ENCODE peak calls at places on chromosome 5, in ten cellular contexts. H is stomach, M is transverse colon, O is HCT116, D is GM23338, G is GM12892, Q is sigmoid colon, P is GM12878, U is vagina, J is upper lobe of left lung. C is an unnamed sample.

GRCh38 chr5:75363726-75364495 is 26.9 kb downstream of the HMGCR start:
- DNase-seq in G (no peak), H (peak), U (no peak), O (no peak), M (peak), Q (no peak), P (no peak), D (peak), J (peak), C (no peak)

GRCh38 chr5:60497706-60498500 is 202.1 kb downstream of the DEPDC1B start:
- DNase-seq in U (no peak), G (no peak), O (no peak), Q (no peak), P (no peak), M (no peak), J (no peak), D (no peak), H (no peak), C (no peak)

GRCh38 chr5:150461231-150461630 is 11.7 kb upstream of the RPS14 start:
- DNase-seq in U (no peak), H (no peak), G (peak), P (peak), Q (no peak), O (no peak), J (peak), D (peak), M (peak), C (peak)

GRCh38 chr5:36607114-36607561 is 732 bp downstream of the SLC1A3 start:
- DNase-seq in H (no peak), G (no peak), M (no peak), O (peak), Q (no peak), J (peak), D (peak), P (no peak), U (no peak), C (no peak)

GRCh38 chr5:9546973-9547947 is 1.4 kb upstream of the SEMA5A start:
- DNase-seq in P (no peak), U (no peak), H (no peak), Q (no peak), J (peak), M (peak), O (no peak), D (peak), G (no peak), C (no peak)

GRCh38 chr5:72076901-72077300 is 30.4 kb upstream of the MAP1B start:
- DNase-seq in M (no peak), U (no peak), D (no peak), O (no peak), H (no peak), J (no peak), Q (no peak), G (no peak), P (no peak), C (no peak)

GRCh38 chr5:57566914-57567313 is 84.3 kb upstream of the ACTBL2 start:
- DNase-seq in Q (no peak), G (no peak), U (no peak), J (no peak), P (no peak), M (no peak), H (no peak), O (no peak), D (peak), C (no peak)

GRCh38 chr5:132134384-132134783 is 60.8 kb downstream of the CSF2 start:
- DNase-seq in U (no peak), P (no peak), H (no peak), O (peak), M (no peak), Q (no peak), J (no peak), D (peak), G (no peak), C (no peak)

GRCh38 chr5:113526421-113526820 is 12.9 kb downstream of the YTHDC2 start:
- DNase-seq in D (peak), J (no peak), O (no peak), H (no peak), P (no peak), G (no peak), M (no peak), Q (no peak), U (no peak), C (no peak)

GRCh38 chr5:58450811-58451629 is 8.9 kb downstream of the PLK2 start:
- DNase-seq in J (no peak), M (no peak), H (no peak), G (no peak), U (no peak), O (no peak), Q (no peak), D (no peak), P (no peak), C (no peak)

GRCh38 chr5:56649569-56649968 is 165.8 kb upstream of the MAP3K1 start:
- DNase-seq in J (no peak), G (no peak), O (no peak), Q (no peak), H (no peak), D (no peak), M (no peak), U (no peak), P (no peak), C (no peak)

GRCh38 chr5:172173771-172174170 is 14.3 kb downstream of the STK10 start:
- DNase-seq in D (no peak), O (no peak), H (no peak), Q (no peak), M (no peak), G (no peak), U (no peak), J (peak), P (no peak), C (peak)

GRCh38 chr5:81782811-81783210 is 31.9 kb upstream of the SSBP2 start:
- DNase-seq in Q (no peak), D (no peak), G (no peak), H (no peak), U (no peak), O (no peak), P (no peak), J (no peak), M (no peak), C (no peak)

GRCh38 chr5:154836225-154836624 is 14.2 kb downstream of the FAXDC2 start:
- DNase-seq in U (no peak), J (no peak), H (no peak), M (no peak), G (no peak), O (no peak), D (no peak), Q (no peak), P (no peak), C (no peak)

GRCh38 chr5:58497956-58498942 is 7.0 kb downstream of the GAPT start:
- DNase-seq in M (peak), H (peak), J (no peak), G (no peak), D (peak), O (peak), P (no peak), U (no peak), Q (no peak), C (no peak)

GRCh38 chr5:43367909-43368648 is 44.1 kb downstream of the CCL28 start:
- DNase-seq in M (no peak), Q (no peak), J (no peak), P (no peak), D (no peak), H (no peak), O (no peak), G (no peak), U (no peak), C (no peak)

GRCh38 chr5:52988335-52989024 is 672 bp upstream of the ITGA2 start:
- DNase-seq in Q (no peak), O (peak), D (peak), G (no peak), U (no peak), P (no peak), H (no peak), M (no peak), J (no peak), C (no peak)

GRCh38 chr5:119582987-119583386 is 46.4 kb upstream of the FAM170A start:
- DNase-seq in J (no peak), D (peak), Q (no peak), H (no peak), U (no peak), M (no peak), G (no peak), O (no peak), P (no peak), C (no peak)

GRCh38 chr5:113245427-113246052 is 189.2 kb downstream of the TSSK1B start:
- DNase-seq in Q (no peak), U (no peak), M (no peak), O (no peak), H (no peak), G (no peak), J (no peak), D (peak), P (no peak), C (no peak)

GRCh38 chr5:136030956-136031611 is 2.3 kb downstream of the TGFBI start:
- DNase-seq in J (no peak), H (no peak), P (peak), M (no peak), Q (peak), D (no peak), U (no peak), O (no peak), G (no peak), C (peak)

GRCh38 chr5:132500931-132501628 is 10.5 kb upstream of the IRF1 start:
- DNase-seq in P (no peak), O (no peak), D (peak), M (peak), J (peak), U (peak), Q (peak), H (peak), G (peak), C (peak)

GRCh38 chr5:93519737-93520136 is 61.3 kb downstream of the NR2F1-AS1 start:
- DNase-seq in U (no peak), D (no peak), P (no peak), G (no peak), Q (no peak), M (no peak), J (no peak), O (no peak), H (no peak), C (no peak)

GRCh38 chr5:59391576-59391975 is 501.9 kb downstream of the PDE4D start:
- DNase-seq in D (no peak), Q (no peak), G (no peak), U (no peak), M (no peak), P (no peak), J (no peak), O (no peak), H (no peak), C (no peak)

GRCh38 chr5:42756630-42757601 is at the start of gene CCDC152:
- DNase-seq in P (no peak), D (peak), Q (no peak), U (no peak), M (no peak), J (no peak), H (peak), O (no peak), G (peak), C (no peak)

GRCh38 chr5:6291961-6292360 is 86.4 kb downstream of the MED10 start:
- DNase-seq in O (peak), D (peak), Q (no peak), P (no peak), G (no peak), M (no peak), J (no peak), H (no peak), U (no peak), C (no peak)

GRCh38 chr5:115624994-115625393 is 842 bp downstream of the TMED7 start:
- DNase-seq in M (no peak), H (no peak), Q (no peak), D (no peak), J (no peak), O (no peak), U (no peak), G (no peak), P (no peak), C (no peak)

GRCh38 chr5:8714197-8714596 is 831.7 kb downstream of the SEMA5A start:
- DNase-seq in H (no peak), D (no peak), J (no peak), G (no peak), O (no peak), U (no peak), P (no peak), M (no peak), Q (no peak), C (no peak)

GRCh38 chr5:61052870-61053269 is 107.9 kb downstream of the NDUFAF2 start:
- DNase-seq in D (no peak), J (no peak), M (no peak), O (peak), P (no peak), G (no peak), U (no peak), H (no peak), Q (no peak), C (no peak)

GRCh38 chr5:133475986-133476385 is 136.4 kb downstream of the FSTL4 start:
- DNase-seq in U (no peak), H (no peak), Q (no peak), O (no peak), D (no peak), M (no peak), P (no peak), G (no peak), J (no peak), C (no peak)

GRCh38 chr5:62606878-62607277 is 28.3 kb downstream of the LRRC70 start:
- DNase-seq in M (no peak), H (no peak), O (no peak), D (no peak), G (no peak), J (no peak), P (no peak), Q (no peak), U (no peak), C (no peak)

GRCh38 chr5:167940911-167941310 is 350.5 kb upstream of the WWC1 start:
- DNase-seq in H (no peak), G (no peak), P (no peak), D (no peak), J (no peak), Q (no peak), M (no peak), U (no peak), O (no peak), C (no peak)

GRCh38 chr5:68534131-68534940 is 318.8 kb downstream of the PIK3R1 start:
- DNase-seq in J (no peak), O (no peak), U (no peak), G (no peak), H (peak), Q (no peak), M (peak), D (no peak), P (no peak), C (no peak)

GRCh38 chr5:140978987-140979386 is 12.7 kb downstream of the PCDHAC2 start:
- DNase-seq in J (no peak), D (no peak), H (no peak), Q (no peak), O (no peak), G (no peak), M (no peak), P (no peak), U (no peak), C (no peak)

GRCh38 chr5:16791036-16791705 is 144.9 kb downstream of the MYO10 start:
- DNase-seq in D (peak), P (peak), H (no peak), J (no peak), Q (no peak), O (peak), M (no peak), U (no peak), G (no peak), C (no peak)

GRCh38 chr5:157348049-157348400 is 82.1 kb downstream of the CYFIP2 start:
- DNase-seq in P (no peak), D (no peak), O (no peak), U (no peak), G (no peak), M (no peak), J (no peak), H (no peak), Q (no peak), C (no peak)

GRCh38 chr5:72465068-72465467 is 42.1 kb downstream of the ZNF366 start:
- DNase-seq in O (no peak), J (no peak), D (no peak), P (peak), M (no peak), U (no peak), Q (no peak), G (no peak), H (no peak), C (no peak)

GRCh38 chr5:173926359-173926758 is 38.2 kb downstream of the CPEB4 start:
- DNase-seq in M (no peak), J (no peak), H (no peak), P (no peak), U (no peak), G (no peak), O (no peak), D (no peak), Q (no peak), C (no peak)

GRCh38 chr5:100790170-100790665 is 112.9 kb downstream of the ST8SIA4 start:
- DNase-seq in P (no peak), G (no peak), U (no peak), M (peak), O (no peak), J (no peak), Q (no peak), H (no peak), D (peak), C (peak)
- TF ChIP-seq POLR2AphosphoS5 in P (no peak), G (no peak), U (no peak), M (no peak), O (no peak), J (no peak), Q (no peak), H (no peak), D (no peak), C (no peak)

GRCh38 chr5:144237851-144238250 is 67.2 kb downstream of the KCTD16 start:
- DNase-seq in M (no peak), O (no peak), J (no peak), H (no peak), U (no peak), P (no peak), D (no peak), G (no peak), Q (no peak), C (no peak)
- TF ChIP-seq POLR2AphosphoS5 in M (no peak), O (no peak), J (no peak), H (no peak), U (no peak), P (no peak), D (no peak), G (no peak), Q (no peak), C (no peak)

GRCh38 chr5:169307648-169308047 is 6.7 kb upstream of the SLIT3 start:
- DNase-seq in Q (no peak), J (no peak), D (no peak), U (no peak), M (no peak), G (no peak), P (no peak), O (no peak), H (no peak), C (no peak)
- TF ChIP-seq POLR2AphosphoS5 in Q (no peak), J (no peak), D (no peak), U (no peak), M (no peak), G (no peak), P (no peak), O (no peak), H (no peak), C (no peak)

GRCh38 chr5:14869286-14870164 is 2.1 kb downstream of the ANKH start:
- DNase-seq in Q (no peak), P (no peak), D (no peak), U (no peak), H (no peak), J (no peak), M (no peak), O (no peak), G (no peak), C (no peak)
- TF ChIP-seq POLR2AphosphoS5 in Q (no peak), P (no peak), D (no peak), U (no peak), H (no peak), J (no peak), M (no peak), O (no peak), G (no peak), C (no peak)

GRCh38 chr5:125559296-125559695 is 812.9 kb upstream of the ZNF608 start:
- DNase-seq in P (no peak), G (no peak), Q (no peak), D (no peak), O (peak), J (no peak), U (no peak), H (no peak), M (no peak), C (no peak)
- TF ChIP-seq POLR2AphosphoS5 in P (no peak), G (no peak), Q (no peak), D (no peak), O (no peak), J (no peak), U (no peak), H (no peak), M (no peak), C (no peak)

GRCh38 chr5:15421798-15422456 is 78.1 kb upstream of the FBXL7 start:
- DNase-seq in U (no peak), M (no peak), O (no peak), G (no peak), H (no peak), D (no peak), Q (no peak), P (no peak), J (no peak), C (no peak)
- TF ChIP-seq POLR2AphosphoS5 in U (no peak), M (peak), O (no peak), G (no peak), H (no peak), D (no peak), Q (peak), P (no peak), J (no peak), C (no peak)

GRCh38 chr5:96336351-96336985 is 96.6 kb downstream of the PCSK1 start:
- DNase-seq in Q (peak), O (peak), M (peak), U (no peak), P (no peak), J (peak), D (peak), G (no peak), H (peak), C (no peak)
- TF ChIP-seq POLR2AphosphoS5 in Q (no peak), O (no peak), M (no peak), U (no peak), P (no peak), J (no peak), D (no peak), G (no peak), H (peak), C (no peak)

GRCh38 chr5:67244345-67244793 is 47.8 kb upstream of the CD180 start:
- DNase-seq in Q (no peak), P (no peak), H (no peak), J (peak), M (no peak), D (no peak), G (no peak), U (no peak), O (no peak), C (no peak)
- TF ChIP-seq POLR2AphosphoS5 in Q (no peak), P (no peak), H (no peak), J (peak), M (no peak), D (no peak), G (no peak), U (no peak), O (no peak), C (no peak)

GRCh38 chr5:159377653-159378052 is 47.4 kb upstream of the IL12B start:
- DNase-seq in P (no peak), O (no peak), U (no peak), M (no peak), H (no peak), Q (no peak), G (no peak), D (no peak), J (no peak), C (no peak)
- TF ChIP-seq POLR2AphosphoS5 in P (no peak), O (no peak), U (no peak), M (no peak), H (no peak), Q (no peak), G (no peak), D (no peak), J (no peak), C (no peak)